ENCODE peak calls at places on chromosome 6, in seven cellular contexts. L, N, I, T, M, X and F are unnamed samples.

GRCh38 chr6:231779-232178 is 60.5 kb upstream of the DUSP22 start:
- DNase-seq in M (no peak), I (no peak), T (no peak), L (no peak), X (no peak), N (no peak), F (no peak)

GRCh38 chr6:30806581-30807183 is 62.3 kb upstream of the IER3 start:
- DNase-seq in X (no peak), I (no peak), N (no peak), T (no peak), M (no peak), L (no peak), F (no peak)

GRCh38 chr6:6736753-6737654 is 148.5 kb downstream of the LY86 start:
- DNase-seq in N (no peak), X (peak; percentile 91), I (no peak), M (no peak), L (no peak), T (peak; percentile 73), F (no peak)

GRCh38 chr6:95548188-95548837 is 29.0 kb upstream of the MANEA start:
- DNase-seq in N (no peak), X (no peak), L (no peak), I (no peak), T (no peak), M (no peak), F (no peak)

GRCh38 chr6:21856844-21857243 is 263.3 kb downstream of the SOX4 start:
- DNase-seq in X (no peak), T (peak; percentile 83), I (no peak), N (no peak), L (no peak), M (no peak), F (no peak)

GRCh38 chr6:87905101-87905517 is 142.5 kb upstream of the SPACA1 start:
- DNase-seq in X (no peak), T (no peak), I (no peak), M (no peak), N (no peak), L (peak; percentile 59), F (peak; percentile 55)

GRCh38 chr6:137043710-137044365 is 927 bp downstream of the IL20RA start:
- DNase-seq in M (peak; percentile 33), I (no peak), T (peak; percentile 39), N (peak; percentile 12), X (peak; percentile 61), L (peak; percentile 43), F (peak; percentile 10)

GRCh38 chr6:125906158-125906998 is 50.2 kb upstream of the HINT3 start:
- DNase-seq in L (peak; percentile 41), N (no peak), M (no peak), X (no peak), I (no peak), T (peak; percentile 38), F (peak; percentile 52)

GRCh38 chr6:159102373-159103160 is 57.8 kb upstream of the TAGAP start:
- DNase-seq in I (no peak), T (no peak), X (no peak), L (no peak), N (no peak), M (no peak), F (no peak)

GRCh38 chr6:93842178-93842577 is 422.8 kb upstream of the EPHA7 start:
- DNase-seq in M (no peak), N (no peak), T (no peak), I (no peak), L (no peak), X (no peak), F (no peak)

GRCh38 chr6:141653590-141653989 is 479.1 kb upstream of the GJE1 start:
- DNase-seq in M (no peak), N (no peak), X (no peak), I (no peak), T (peak; percentile 2), L (no peak), F (no peak)

GRCh38 chr6:3566812-3567211 is 110.0 kb upstream of the SLC22A23 start:
- DNase-seq in L (no peak), M (no peak), T (peak; percentile 79), I (no peak), N (no peak), X (no peak), F (no peak)

GRCh38 chr6:56957856-56958255 is 2.9 kb downstream of the BEND6 start:
- DNase-seq in M (no peak), N (no peak), T (no peak), L (no peak), X (no peak), I (no peak), F (no peak)

GRCh38 chr6:87151786-87152527 is 3.4 kb upstream of the ZNF292 start:
- DNase-seq in N (peak; percentile 39), T (peak; percentile 41), L (peak; percentile 68), X (peak; percentile 82), I (peak; percentile 35), M (peak; percentile 43), F (peak; percentile 57)

GRCh38 chr6:52808660-52809059 is 5.0 kb upstream of the GSTA1 start:
- DNase-seq in M (no peak), X (no peak), T (no peak), I (no peak), N (no peak), L (no peak), F (no peak)

GRCh38 chr6:113734886-113735481 is 122.2 kb upstream of the MARCKS start:
- DNase-seq in I (no peak), T (peak; percentile 53), M (no peak), X (no peak), L (no peak), N (no peak), F (no peak)

GRCh38 chr6:144476286-144476685 is 191.2 kb downstream of the UTRN start:
- DNase-seq in M (no peak), L (no peak), N (no peak), T (no peak), I (no peak), X (no peak), F (no peak)